ENCODE peak calls at places on chromosomes 5 and 9, in four cellular contexts. K is OCI-LY7, M is PC-3, P is neural progenitor cell. Q is an unnamed sample.
A peak's percentile ranks its signal among the peaks of the same experiment; 100 is the strongest.

GRCh38 chr5:175337680-175338079 is 106.3 kb downstream of the DRD1 start:
- DNase-seq in K (no peak), M (no peak), P (no peak), Q (no peak)

GRCh38 chr5:9454012-9454481 is 91.8 kb downstream of the SEMA5A start:
- DNase-seq in K (no peak), M (peak; percentile 26), P (no peak), Q (no peak)

GRCh38 chr9:13331320-13331719 is 51.8 kb upstream of the MPDZ start:
- DNase-seq in K (no peak), M (no peak), P (no peak), Q (no peak)

GRCh38 chr5:57889558-57889957 is 406.9 kb upstream of the ACTBL2 start:
- DNase-seq in K (no peak), M (peak; percentile 75), P (peak; percentile 15), Q (peak; percentile 52)

GRCh38 chr5:97735209-97735608 is 552.2 kb upstream of the RIOK2 start:
- DNase-seq in K (no peak), M (peak; percentile 85), P (no peak), Q (no peak)

GRCh38 chr5:97062046-97062445 is 80.4 kb downstream of the LIX1 start:
- DNase-seq in K (no peak), M (no peak), P (peak; percentile 14), Q (no peak)

GRCh38 chr5:35438786-35439185 is 178.9 kb upstream of the SPEF2 start:
- DNase-seq in K (no peak), M (no peak), P (no peak), Q (no peak)

GRCh38 chr5:36367524-36367923 is 65.8 kb upstream of the RANBP3L start:
- DNase-seq in K (no peak), M (no peak), P (no peak), Q (no peak)

GRCh38 chr9:138003485-138004190 is 126.1 kb downstream of the CACNA1B start:
- DNase-seq in K (no peak), M (no peak), P (no peak), Q (no peak)

GRCh38 chr5:131475416-131476045 is 159.5 kb downstream of the RAPGEF6 start:
- DNase-seq in K (no peak), M (no peak), P (no peak), Q (no peak)

GRCh38 chr5:177491429-177491945 is 5.9 kb downstream of the PDLIM7 start:
- DNase-seq in K (peak; percentile 58), M (peak; percentile 38), P (peak; percentile 95), Q (peak; percentile 78)

GRCh38 chr5:57303985-57304384 is 130.1 kb downstream of the GPBP1 start:
- DNase-seq in K (no peak), M (no peak), P (peak; percentile 20), Q (no peak)

GRCh38 chr5:11894992-11895391 is 9.3 kb downstream of the CTNND2 start:
- DNase-seq in K (no peak), M (no peak), P (no peak), Q (no peak)

GRCh38 chr5:33711094-33711670 is 180.6 kb downstream of the ADAMTS12 start:
- DNase-seq in K (no peak), M (no peak), P (no peak), Q (no peak)

GRCh38 chr9:16131269-16131668 is 578.4 kb downstream of the CCDC171 start:
- DNase-seq in K (no peak), M (peak; percentile 51), P (peak; percentile 60), Q (no peak)

GRCh38 chr5:128083811-128084227 is 253 bp downstream of the SLC12A2 start:
- DNase-seq in K (no peak), M (no peak), P (no peak), Q (no peak)

GRCh38 chr9:2815661-2816060 is 28.2 kb downstream of the PUM3 start:
- DNase-seq in K (no peak), M (no peak), P (no peak), Q (no peak)

GRCh38 chr5:32100903-32101302 is 73.2 kb downstream of the GOLPH3 start:
- DNase-seq in K (no peak), M (no peak), P (no peak), Q (no peak)

GRCh38 chr9:105295986-105296385 is 51.5 kb downstream of the SLC44A1 start:
- DNase-seq in K (no peak), M (no peak), P (peak; percentile 45), Q (no peak)

GRCh38 chr9:8826281-8826680 is 1026.7 kb upstream of the DMAC1 start:
- DNase-seq in K (no peak), M (no peak), P (no peak), Q (no peak)

GRCh38 chr9:105066265-105066865 is 138.4 kb upstream of the ABCA1 start:
- DNase-seq in K (no peak), M (no peak), P (no peak), Q (no peak)

GRCh38 chr5:143229896-143230675 is 173.4 kb downstream of the NR3C1 start:
- DNase-seq in K (peak; percentile 83), M (no peak), P (peak; percentile 9), Q (peak; percentile 92)

GRCh38 chr9:100759166-100759565 is 181.3 kb downstream of the CAVIN4 start:
- DNase-seq in K (no peak), M (no peak), P (no peak), Q (no peak)

GRCh38 chr9:77939149-77939668 is 92.4 kb downstream of the GNAQ start:
- DNase-seq in K (no peak), M (no peak), P (no peak), Q (no peak)

GRCh38 chr5:137832416-137832815 is 35.2 kb upstream of the MYOT start:
- DNase-seq in K (no peak), M (no peak), P (no peak), Q (no peak)

GRCh38 chr5:10892135-10892910 is 131.3 kb upstream of the DAP start:
- DNase-seq in K (no peak), M (peak; percentile 49), P (no peak), Q (no peak)

GRCh38 chr5:143182901-143183820 is 220.3 kb downstream of the NR3C1 start:
- DNase-seq in K (no peak), M (no peak), P (no peak), Q (peak; percentile 86)

GRCh38 chr9:110146371-110146770 is 61.6 kb downstream of the C9orf152 start:
- DNase-seq in K (peak; percentile 58), M (no peak), P (no peak), Q (no peak)

GRCh38 chr9:124355941-124356744 is 59.1 kb downstream of the PSMB7 start:
- DNase-seq in K (no peak), M (no peak), P (no peak), Q (no peak)

GRCh38 chr5:75265731-75266130 is 29.1 kb upstream of the ANKRD31 start:
- DNase-seq in K (peak; percentile 2), M (peak; percentile 56), P (peak; percentile 35), Q (peak; percentile 37)

GRCh38 chr9:109742759-109743388 is 37.1 kb upstream of the PALM2AKAP2 start:
- DNase-seq in K (no peak), M (no peak), P (peak; percentile 62), Q (no peak)

GRCh38 chr5:132052520-132052919 is 7.9 kb upstream of the IL3 start:
- DNase-seq in K (no peak), M (no peak), P (no peak), Q (no peak)

GRCh38 chr5:59272744-59273427 is 620.6 kb downstream of the PDE4D start:
- DNase-seq in K (no peak), M (no peak), P (no peak), Q (no peak)

GRCh38 chr5:1299961-1300360 is 5.1 kb upstream of the TERT start:
- DNase-seq in K (no peak), M (no peak), P (no peak), Q (no peak)

GRCh38 chr5:79513519-79514390 is at the start of gene HOMER1:
- DNase-seq in K (peak; percentile 83), M (peak; percentile 67), P (peak; percentile 92), Q (peak; percentile 73)

GRCh38 chr5:176619569-176620332 is 9.8 kb upstream of the GPRIN1 start:
- DNase-seq in K (no peak), M (no peak), P (no peak), Q (no peak)

DNA sequence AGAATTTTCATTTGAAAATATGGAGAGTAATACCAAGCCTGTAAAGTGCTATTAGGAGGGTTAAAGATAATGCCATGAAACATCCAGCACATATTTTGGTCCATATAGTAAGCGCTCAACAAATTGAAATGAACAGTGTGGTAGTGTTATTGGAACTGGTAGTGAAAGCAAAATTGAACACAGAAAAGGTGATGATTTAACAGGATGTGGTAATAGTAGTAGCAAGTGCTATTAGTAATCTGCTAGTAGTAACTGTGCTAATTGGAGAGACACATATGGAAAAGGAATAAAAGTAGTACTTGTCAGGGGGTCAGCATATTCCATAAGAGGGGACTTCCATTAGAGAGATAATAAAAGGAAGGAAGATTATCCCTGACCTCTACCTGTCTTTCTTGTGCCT is 187.3 kb downstream of the HTR1A start:
- DNase-seq in K (no peak), M (no peak), P (no peak), Q (no peak)
- TF ChIP-seq EZH2phosphoT487 in K (no peak), M (no peak), P (no peak), Q (no peak)

GRCh38 chr9:134178781-134179551 is 14.6 kb upstream of the RNU6ATAC start:
- DNase-seq in K (no peak), M (no peak), P (no peak), Q (no peak)
- TF ChIP-seq EZH2phosphoT487 in K (no peak), M (no peak), P (no peak), Q (no peak)

GRCh38 chr5:66713998-66714397 is 117.8 kb downstream of the MAST4 start:
- DNase-seq in K (no peak), M (peak; percentile 1), P (no peak), Q (no peak)
- TF ChIP-seq EZH2phosphoT487 in K (no peak), M (no peak), P (no peak), Q (no peak)

GRCh38 chr5:169691473-169691872 is 54.4 kb downstream of the DOCK2 start:
- DNase-seq in K (no peak), M (no peak), P (no peak), Q (no peak)
- TF ChIP-seq EZH2phosphoT487 in K (no peak), M (no peak), P (no peak), Q (no peak)

DNA sequence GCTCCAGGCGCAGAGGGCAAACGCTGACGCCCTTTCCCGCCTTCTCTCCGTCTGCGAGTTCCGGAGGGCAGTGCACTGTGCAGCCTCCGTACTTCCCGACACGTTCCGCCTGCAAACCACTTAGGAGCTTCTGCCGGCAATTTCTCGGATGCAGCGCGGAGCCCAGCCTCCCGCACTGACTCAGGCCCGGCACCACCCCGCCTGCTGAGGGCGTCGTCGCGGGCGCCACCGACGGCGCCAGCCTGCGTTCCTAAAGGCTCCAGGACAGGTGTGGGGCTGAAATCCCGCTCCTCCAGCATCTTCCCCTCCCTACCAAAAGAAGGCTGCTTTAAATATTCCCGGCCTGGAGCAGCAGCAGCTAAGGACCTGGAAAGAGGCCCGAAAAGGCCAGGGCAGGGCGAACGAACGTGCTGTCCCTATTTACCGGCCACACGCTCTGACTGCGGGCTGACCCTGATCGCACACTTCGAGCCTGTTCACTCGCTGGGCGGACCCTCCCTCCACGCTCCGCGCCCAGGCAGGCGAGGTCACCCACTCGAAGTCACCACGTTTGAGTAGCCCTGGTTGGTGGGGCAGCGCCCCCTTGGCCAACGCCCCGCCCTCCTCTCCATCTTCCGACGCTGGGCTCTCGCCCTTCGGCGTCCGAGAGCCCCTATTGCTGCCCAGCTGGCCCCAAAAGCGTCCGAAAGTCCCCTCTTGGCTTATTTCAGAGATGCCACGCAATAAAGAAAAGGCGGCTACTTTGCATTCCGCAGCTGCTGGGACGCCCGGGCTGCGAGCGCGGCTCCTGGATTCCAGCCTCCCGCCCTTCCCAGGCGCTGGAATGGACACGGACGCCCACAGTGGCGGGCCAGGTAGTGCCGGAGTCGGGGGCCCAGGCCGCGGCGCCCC is 9.6 kb upstream of the TRIM36 start:
- DNase-seq in K (no peak), M (no peak), P (peak; percentile 77), Q (no peak)
- TF ChIP-seq EZH2phosphoT487 in K (no peak), M (no peak), P (peak; percentile 73), Q (no peak)

Q was measured in MM.1S.